ENCODE peak calls at places on chromosomes 12 and 14, in six cellular contexts. P is A549, W is upper lobe of left lung, Y is HepG2, R is K562, Z is GM12878. N is an unnamed sample.

GRCh38 chr14:93811020-93811419 is 22.7 kb upstream of the PRIMA1 start:
- ATAC-seq in Y (no peak), W (no peak), R (no peak), P (no peak), Z (no peak), N (no peak)

GRCh38 chr12:76158518-76159321 is 74.2 kb upstream of the NAP1L1 start:
- ATAC-seq in Y (peak; percentile 100), R (peak; percentile 100), P (peak; percentile 100), W (peak; percentile 85), Z (peak; percentile 98), N (peak; percentile 77)

GRCh38 chr14:32648434-32648833 is 290.2 kb upstream of the NPAS3 start:
- ATAC-seq in W (no peak), R (no peak), P (no peak), Z (no peak), Y (no peak), N (no peak)

GRCh38 chr14:88598097-88598675 is 35.3 kb downstream of the ZC3H14 start:
- ATAC-seq in Y (no peak), W (no peak), R (no peak), P (no peak), Z (peak; percentile 30), N (no peak)

GRCh38 chr14:63200035-63200740 is 4.1 kb upstream of the RHOJ start:
- ATAC-seq in Y (no peak), W (no peak), P (no peak), Z (no peak), R (no peak), N (no peak)

GRCh38 chr12:39682689-39683477 is 63.3 kb upstream of the ABCD2 start:
- ATAC-seq in Z (no peak), W (no peak), P (no peak), R (no peak), Y (no peak), N (no peak)

GRCh38 chr14:98099527-98099926 is 1172.5 kb downstream of the BCL11B start:
- ATAC-seq in R (no peak), P (no peak), Z (no peak), W (no peak), Y (no peak), N (no peak)

GRCh38 chr12:131589231-131589902 is 121.5 kb upstream of the SFSWAP start:
- ATAC-seq in R (no peak), Z (no peak), W (no peak), P (no peak), Y (no peak), N (no peak)

GRCh38 chr12:14907953-14908352 is 22.3 kb upstream of the MGP start:
- ATAC-seq in R (no peak), W (no peak), Z (peak; percentile 28), Y (no peak), P (no peak), N (no peak)

GRCh38 chr12:53258541-53259539 is 9.3 kb upstream of the ESPL1 start:
- ATAC-seq in P (no peak), Z (no peak), Y (no peak), R (peak; percentile 64), W (peak; percentile 64), N (no peak)

GRCh38 chr14:89164168-89165074 is 252.6 kb downstream of the FOXN3 start:
- ATAC-seq in R (peak; percentile 74), Z (peak; percentile 70), W (peak; percentile 50), P (no peak), Y (no peak), N (no peak)

GRCh38 chr12:64814432-64814831 is 10.0 kb upstream of the TBC1D30 start:
- ATAC-seq in R (no peak), Y (no peak), Z (peak; percentile 14), W (no peak), P (no peak), N (no peak)

GRCh38 chr14:95300002-95300696 is 19.6 kb downstream of the CLMN start:
- ATAC-seq in Z (peak; percentile 85), P (no peak), W (no peak), R (no peak), Y (peak; percentile 85), N (no peak)

GRCh38 chr12:108686753-108687152 is 44.6 kb downstream of the CORO1C start:
- ATAC-seq in P (no peak), W (no peak), R (no peak), Z (no peak), Y (no peak), N (no peak)

GRCh38 chr14:52790011-52790755 is 1.2 kb downstream of the GNPNAT1 start:
- ATAC-seq in Z (no peak), R (peak; percentile 8), Y (no peak), W (no peak), P (no peak), N (no peak)

GRCh38 chr14:96863327-96863985 is 66.3 kb downstream of the VRK1 start:
- ATAC-seq in R (no peak), W (no peak), P (no peak), Z (no peak), Y (no peak), N (no peak)

GRCh38 chr14:97336179-97336578 is 539.0 kb downstream of the VRK1 start:
- ATAC-seq in W (no peak), R (no peak), Y (no peak), P (no peak), Z (no peak), N (no peak)

GRCh38 chr14:50520947-50521815 is 11.2 kb downstream of the MAP4K5 start:
- ATAC-seq in R (no peak), P (peak; percentile 81), W (no peak), Y (no peak), Z (peak; percentile 77), N (peak; percentile 70)

GRCh38 chr12:125687403-125687802 is 622.2 kb downstream of the AACS start:
- ATAC-seq in Z (no peak), R (no peak), W (no peak), P (no peak), Y (no peak), N (no peak)

GRCh38 chr12:125683748-125684381 is 618.6 kb downstream of the AACS start:
- ATAC-seq in W (peak; percentile 59), Y (peak; percentile 98), P (peak; percentile 57), Z (peak; percentile 96), R (peak; percentile 38), N (no peak)

GRCh38 chr12:125687820-125688219 is 622.6 kb downstream of the AACS start:
- ATAC-seq in R (no peak), Y (no peak), Z (no peak), P (no peak), W (no peak), N (no peak)

GRCh38 chr12:125684968-125685790 is 619.9 kb downstream of the AACS start:
- ATAC-seq in Z (no peak), W (no peak), P (no peak), Y (no peak), R (no peak), N (no peak)

GRCh38 chr12:125685885-125686284 is 620.6 kb downstream of the AACS start:
- ATAC-seq in Z (no peak), Y (no peak), W (no peak), R (no peak), P (no peak), N (peak; percentile 31)
- TF ChIP-seq EP300 in Z (no peak), Y (no peak), W (no peak), R (no peak), P (no peak), N (no peak)

DNA sequence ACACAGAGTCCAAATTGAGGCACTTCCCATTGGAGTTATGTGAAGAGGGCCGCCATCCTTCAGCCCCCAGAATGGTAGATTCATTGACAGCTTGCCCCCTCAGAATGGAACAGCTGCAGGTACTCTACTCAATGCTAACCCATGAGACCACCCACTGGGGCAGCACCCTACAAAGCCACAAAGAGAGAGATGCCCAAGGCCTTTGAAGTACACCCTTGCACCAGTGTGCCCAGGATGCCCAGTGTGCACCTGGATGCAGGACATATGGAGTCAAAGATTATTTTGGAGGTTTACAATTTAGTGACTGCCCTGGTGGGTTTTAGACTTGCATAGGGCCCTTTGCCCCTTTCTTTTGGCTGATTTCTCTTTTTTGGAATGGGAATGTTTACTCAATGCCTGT is 933.9 kb downstream of the SLC16A7 start:
- ATAC-seq in Y (no peak), Z (no peak), R (no peak), P (no peak), W (no peak), N (no peak)
- TF ChIP-seq EP300 in Y (no peak), Z (no peak), R (no peak), P (no peak), W (no peak), N (no peak)

GRCh38 chr12:126507231-126507630 is 1442.0 kb downstream of the AACS start:
- ATAC-seq in R (no peak), Z (no peak), Y (no peak), P (no peak), W (no peak), N (no peak)

GRCh38 chr12:126509587-126509986 is 1444.4 kb downstream of the AACS start:
- ATAC-seq in W (no peak), Y (no peak), R (no peak), P (no peak), Z (no peak), N (no peak)

GRCh38 chr12:126518596-126519200 is 1453.5 kb downstream of the AACS start:
- ATAC-seq in Z (no peak), W (no peak), R (no peak), Y (no peak), P (no peak), N (no peak)

GRCh38 chr12:126510630-126511029 is 1445.4 kb downstream of the AACS start:
- ATAC-seq in W (no peak), R (no peak), Z (no peak), P (no peak), Y (no peak), N (no peak)

GRCh38 chr12:126512916-126513913 is 1448.0 kb downstream of the AACS start:
- ATAC-seq in P (no peak), Y (no peak), W (no peak), Z (no peak), R (no peak), N (no peak)
- TF ChIP-seq EP300 in P (no peak), Y (no peak), W (no peak), Z (no peak), R (no peak), N (no peak)

GRCh38 chr14:61537567-61538463 is 157.5 kb upstream of the HIF1A start:
- ATAC-seq in W (peak; percentile 87), R (peak; percentile 89), Y (peak; percentile 87), Z (peak; percentile 57), P (peak; percentile 85), N (peak; percentile 34)
- TF ChIP-seq EP300 in W (peak; percentile 95), R (no peak), Y (peak; percentile 98), Z (no peak), P (peak; percentile 93), N (no peak)